ENCODE peak calls at places on chromosomes 2 and 18, in six cellular contexts. Q, G, W, F, H and M are unnamed samples.

GRCh38 chr2:44582363-44583008 is 220.7 kb downstream of the CAMKMT start:
- DNase-seq in Q (no peak), G (peak), W (no peak), F (no peak), H (no peak), M (no peak)

GRCh38 chr18:57839942-57840381 is 36.8 kb upstream of the ATP8B1 start:
- DNase-seq in Q (no peak), G (peak), W (no peak), F (no peak), H (no peak), M (no peak)

GRCh38 chr2:225006730-225007129 is 35.5 kb downstream of the DOCK10 start:
- DNase-seq in Q (no peak), G (no peak), W (no peak), F (no peak), H (no peak), M (no peak)

GRCh38 chr2:47422560-47422959 is 19.6 kb downstream of the MSH2 start:
- DNase-seq in Q (no peak), G (peak), W (no peak), F (no peak), H (no peak), M (no peak)

GRCh38 chr2:209425082-209426071 is 1.5 kb downstream of the MAP2 start:
- DNase-seq in Q (peak), G (peak), W (no peak), F (no peak), H (no peak), M (peak)

GRCh38 chr2:189233527-189233926 is 54.0 kb upstream of the COL5A2 start:
- DNase-seq in Q (no peak), G (peak), W (no peak), F (no peak), H (no peak), M (no peak)

GRCh38 chr2:121565389-121566250 is 34.9 kb downstream of the RNU4ATAC start:
- DNase-seq in Q (no peak), G (no peak), W (no peak), F (no peak), H (no peak), M (no peak)

GRCh38 chr2:227192491-227192890 is 28.1 kb downstream of the COL4A3 start:
- DNase-seq in Q (no peak), G (peak), W (no peak), F (no peak), H (no peak), M (no peak)

GRCh38 chr18:3604626-3605408 is 154.8 kb downstream of the TGIF1 start:
- DNase-seq in Q (no peak), G (peak), W (no peak), F (no peak), H (no peak), M (no peak)

GRCh38 chr2:222693837-222694236 is 22.4 kb downstream of the MOGAT1 start:
- DNase-seq in Q (no peak), G (peak), W (no peak), F (no peak), H (no peak), M (no peak)

GRCh38 chr18:48007955-48008701 is 77.7 kb upstream of the SMAD2 start:
- DNase-seq in Q (peak), G (peak), W (peak), F (peak), H (no peak), M (peak)

GRCh38 chr2:68839260-68839833 is 31.9 kb downstream of the BMP10 start:
- DNase-seq in Q (no peak), G (peak), W (no peak), F (no peak), H (no peak), M (no peak)

GRCh38 chr2:239879423-239880084 is 145.6 kb downstream of the NDUFA10 start:
- DNase-seq in Q (no peak), G (no peak), W (no peak), F (no peak), H (no peak), M (no peak)

GRCh38 chr2:209771474-209772292 is at the start of gene UNC80:
- DNase-seq in Q (peak), G (peak), W (peak), F (peak), H (no peak), M (peak)

GRCh38 chr2:212979799-212980198 is 171.6 kb downstream of the IKZF2 start:
- DNase-seq in Q (no peak), G (no peak), W (no peak), F (no peak), H (no peak), M (no peak)

GRCh38 chr18:59675346-59675745 is 21.9 kb downstream of the CCBE1 start:
- DNase-seq in Q (no peak), G (no peak), W (no peak), F (no peak), H (no peak), M (no peak)

GRCh38 chr2:202871161-202872141 is at the start of gene ICA1L:
- DNase-seq in Q (peak), G (peak), W (peak), F (peak), H (no peak), M (peak)

GRCh38 chr2:156476516-156477206 is 40.5 kb downstream of the GPD2 start:
- DNase-seq in Q (no peak), G (peak), W (no peak), F (no peak), H (peak), M (no peak)

GRCh38 chr2:205903549-205904129 is 182.3 kb downstream of the INO80D start:
- DNase-seq in Q (peak), G (no peak), W (no peak), F (no peak), H (no peak), M (no peak)

GRCh38 chr2:172674034-172674967 is 61.3 kb upstream of the RAPGEF4 start:
- DNase-seq in Q (no peak), G (peak), W (peak), F (no peak), H (no peak), M (peak)

GRCh38 chr2:67463810-67464209 is 66.7 kb downstream of the ETAA1 start:
- DNase-seq in Q (peak), G (peak), W (no peak), F (no peak), H (peak), M (no peak)

GRCh38 chr2:219125225-219125885 is 35.3 kb downstream of the NHEJ1 start:
- DNase-seq in Q (no peak), G (peak), W (peak), F (peak), H (no peak), M (no peak)

GRCh38 chr2:183164111-183165015 is 40.1 kb downstream of the NUP35 start:
- DNase-seq in Q (no peak), G (no peak), W (no peak), F (no peak), H (no peak), M (no peak)

GRCh38 chr2:173831312-173832229 is 133.6 kb downstream of the SP3 start:
- DNase-seq in Q (no peak), G (peak), W (peak), F (no peak), H (no peak), M (peak)

GRCh38 chr2:69139778-69140177 is 126.8 kb downstream of the ANTXR1 start:
- DNase-seq in Q (no peak), G (peak), W (no peak), F (no peak), H (no peak), M (no peak)

GRCh38 chr2:36088716-36089328 is 266.8 kb upstream of the CRIM1 start:
- DNase-seq in Q (no peak), G (no peak), W (no peak), F (no peak), H (no peak), M (no peak)

GRCh38 chr2:62178741-62179271 is 17.1 kb upstream of the B3GNT2 start:
- DNase-seq in Q (no peak), G (peak), W (no peak), F (no peak), H (no peak), M (no peak)

GRCh38 chr2:213188971-213189899 is 37.8 kb upstream of the IKZF2 start:
- DNase-seq in Q (peak), G (peak), W (no peak), F (no peak), H (no peak), M (peak)

GRCh38 chr2:213086566-213086965 is 64.8 kb downstream of the IKZF2 start:
- DNase-seq in Q (no peak), G (no peak), W (no peak), F (no peak), H (no peak), M (no peak)

GRCh38 chr2:174430066-174430465 is 34.5 kb downstream of the SCRN3 start:
- DNase-seq in Q (no peak), G (no peak), W (no peak), F (no peak), H (no peak), M (no peak)

GRCh38 chr2:98157557-98157956 is 70.6 kb downstream of the VWA3B start:
- DNase-seq in Q (peak), G (no peak), W (no peak), F (no peak), H (no peak), M (no peak)

GRCh38 chr2:62672601-62673000 is 32.9 kb upstream of the EHBP1 start:
- DNase-seq in Q (no peak), G (no peak), W (no peak), F (no peak), H (no peak), M (no peak)

GRCh38 chr2:201931955-201932354 is 101.7 kb upstream of the FZD7 start:
- DNase-seq in Q (no peak), G (peak), W (no peak), F (no peak), H (no peak), M (no peak)

GRCh38 chr2:64914735-64915509 is 74.3 kb upstream of the SLC1A4 start:
- DNase-seq in Q (no peak), G (peak), W (no peak), F (no peak), H (no peak), M (no peak)

GRCh38 chr2:7452110-7452851 is 535.1 kb downstream of the RNF144A start:
- DNase-seq in Q (no peak), G (no peak), W (no peak), F (no peak), H (no peak), M (no peak)

GRCh38 chr2:232533944-232534710 is 5.4 kb upstream of the CHRNG start:
- DNase-seq in Q (no peak), G (peak), W (peak), F (no peak), H (no peak), M (no peak)

GRCh38 chr2:222969491-222969890 is 82.5 kb upstream of the KCNE4 start:
- DNase-seq in Q (no peak), G (peak), W (no peak), F (no peak), H (no peak), M (no peak)

GRCh38 chr2:134682726-134683125 is 36.1 kb downstream of the TMEM163 start:
- DNase-seq in Q (no peak), G (no peak), W (no peak), F (no peak), H (no peak), M (no peak)

GRCh38 chr2:26376799-26377198 is 24.9 kb upstream of the DRC1 start:
- DNase-seq in Q (no peak), G (no peak), W (no peak), F (no peak), H (no peak), M (no peak)

DNA sequence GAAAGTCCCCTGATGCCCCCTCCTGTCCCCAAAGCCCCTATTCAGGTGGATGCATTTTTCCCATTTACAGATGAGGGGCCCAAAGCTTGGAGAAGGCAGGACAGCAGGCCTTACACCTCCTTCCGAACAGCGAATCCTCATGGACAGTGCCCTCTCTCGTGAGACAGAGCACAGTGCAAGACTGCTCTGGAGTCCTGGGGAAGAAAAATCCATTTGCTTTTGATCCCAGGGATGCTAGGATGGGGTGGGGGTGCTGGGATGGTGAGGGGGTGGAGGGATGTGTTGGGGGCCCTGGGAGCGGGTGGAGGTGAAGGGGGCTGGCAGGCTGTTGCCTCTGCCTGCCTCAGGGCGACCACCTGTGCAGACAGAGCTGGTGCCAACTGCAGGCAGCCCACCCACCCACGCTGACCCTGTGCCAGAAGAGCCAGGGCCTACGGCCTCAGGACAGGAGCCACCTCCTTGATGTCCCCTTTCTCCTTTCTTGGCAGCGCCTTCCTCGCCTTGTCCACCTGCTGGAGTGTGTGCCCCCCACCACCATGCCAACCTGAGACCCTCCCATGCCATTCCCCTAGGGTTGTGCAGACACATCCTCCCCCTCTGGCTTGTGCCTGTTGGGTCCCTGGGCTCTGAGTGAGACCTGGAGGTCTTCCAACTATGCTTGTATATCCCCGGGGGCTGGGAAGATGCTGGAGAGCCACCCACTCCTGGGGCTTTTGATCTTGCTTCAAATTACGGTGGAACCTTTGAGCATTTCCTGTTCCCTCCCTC is 66.3 kb upstream of the SH3RF3 start:
- DNase-seq in Q (no peak), G (no peak), W (no peak), F (no peak), H (no peak), M (no peak)
- TF ChIP-seq CTCF in Q (no peak), G (no peak), W (no peak), F (no peak), H (peak), M (no peak)

DNA sequence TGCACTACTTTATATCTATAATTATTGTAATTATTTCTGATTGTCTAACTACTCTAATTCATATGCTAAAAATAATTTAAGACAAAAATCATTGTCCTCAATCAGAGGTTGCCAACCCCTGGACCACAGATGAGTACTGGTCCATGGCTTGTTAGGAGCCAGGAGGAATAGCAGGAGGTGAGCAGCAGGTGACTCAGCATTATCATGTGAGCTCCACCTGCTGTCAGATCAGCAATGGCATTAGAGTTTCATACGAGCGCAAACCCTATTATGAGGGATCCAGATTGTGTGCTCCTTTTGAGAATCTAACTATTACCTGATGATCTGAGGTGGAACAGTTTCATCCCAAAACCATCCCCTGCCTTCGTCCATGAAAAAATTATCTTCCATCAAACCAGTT is 1434.4 kb downstream of the LRP1B start:
- DNase-seq in Q (no peak), G (no peak), W (no peak), F (no peak), H (no peak), M (no peak)
- TF ChIP-seq CTCF in Q (no peak), G (no peak), W (no peak), F (no peak), H (no peak), M (no peak)

GRCh38 chr2:103183061-103183460 is 421.2 kb downstream of the TMEM182 start:
- DNase-seq in Q (no peak), G (no peak), W (no peak), F (no peak), H (no peak), M (no peak)
- TF ChIP-seq CTCF in Q (no peak), G (no peak), W (no peak), F (peak), H (no peak), M (peak)

GRCh38 chr2:11829324-11829946 is 83.0 kb downstream of the LPIN1 start:
- DNase-seq in Q (peak), G (peak), W (peak), F (peak), H (no peak), M (peak)

GRCh38 chr2:11828933-11829323 is 82.5 kb downstream of the LPIN1 start:
- DNase-seq in Q (no peak), G (no peak), W (no peak), F (no peak), H (no peak), M (no peak)

GRCh38 chr2:11830708-11831301 is 84.4 kb downstream of the LPIN1 start:
- DNase-seq in Q (no peak), G (no peak), W (no peak), F (no peak), H (no peak), M (no peak)

GRCh38 chr2:11831415-11831814 is 85.0 kb downstream of the LPIN1 start:
- DNase-seq in Q (no peak), G (no peak), W (no peak), F (no peak), H (no peak), M (no peak)

GRCh38 chr2:11829947-11830707 is 83.7 kb downstream of the LPIN1 start:
- DNase-seq in Q (peak), G (peak), W (peak), F (peak), H (peak), M (peak)
- TF ChIP-seq CTCF in Q (peak), G (peak), W (peak), F (no peak), H (peak), M (peak)

DNA sequence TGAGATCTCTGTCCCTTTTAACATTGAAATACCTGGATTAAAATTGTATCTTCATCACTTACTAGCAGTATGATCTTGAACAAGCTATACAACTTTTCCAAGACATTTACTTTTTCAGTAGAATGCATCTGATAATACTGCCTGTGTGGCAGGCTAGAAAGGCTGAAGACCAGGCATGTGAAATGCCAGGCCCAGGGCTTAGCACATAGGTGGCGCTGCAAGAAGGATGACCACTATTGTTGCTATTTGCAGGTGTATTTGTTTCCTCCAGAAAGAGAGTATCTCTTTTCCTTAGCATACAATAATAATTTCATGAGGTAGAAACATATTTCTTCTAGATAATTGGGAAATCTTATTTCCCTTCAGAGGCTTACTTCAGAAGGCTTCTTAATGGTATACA is 331.3 kb downstream of the THSD7B start:
- DNase-seq in Q (no peak), G (no peak), W (no peak), F (no peak), H (no peak), M (no peak)
- TF ChIP-seq CTCF in Q (no peak), G (no peak), W (no peak), F (no peak), H (peak), M (no peak)